ENCODE peak calls at places on chromosomes 3 and 15, in eight cellular contexts. Y is MM.1S, R is GM23248, N is GM23338, F is HCT116, I is PC-3, L is neural progenitor cell, B is SK-N-SH. K is an unnamed sample. For H3K27me3, the result is how much of the 10 kb centered on the place peaks cover.

GRCh38 chr15:75721923-75722870 is 9.5 kb upstream of the CSPG4 start:
- DNase-seq in Y (no peak), R (no peak), N (no peak), F (no peak), I (no peak), L (no peak), B (peak), K (no peak)

GRCh38 chr3:28210968-28211713 is 30.3 kb upstream of the CMC1 start:
- DNase-seq in Y (no peak), R (no peak), N (no peak), F (no peak), I (no peak), L (no peak), B (no peak), K (no peak)

GRCh38 chr3:27357665-27358258 is 11.4 kb downstream of the NEK10 start:
- DNase-seq in Y (peak), R (peak), N (peak), F (peak), I (peak), L (peak), B (peak), K (peak)

GRCh38 chr3:38049358-38050126 is 10.5 kb downstream of the DLEC1 start:
- DNase-seq in Y (no peak), R (no peak), N (no peak), F (no peak), I (no peak), L (no peak), B (no peak), K (no peak)

GRCh38 chr3:12875857-12876451 is 34.6 kb upstream of the RPL32 start:
- DNase-seq in Y (no peak), R (peak), N (peak), F (no peak), I (no peak), L (peak), B (peak), K (peak)

GRCh38 chr15:38662805-38663204 is 98.2 kb upstream of the RASGRP1 start:
- DNase-seq in Y (no peak), R (no peak), N (no peak), F (no peak), I (no peak), L (no peak), B (no peak), K (no peak)

GRCh38 chr15:91541286-91541685 is 312.2 kb upstream of the SLCO3A1 start:
- DNase-seq in Y (no peak), R (peak), N (no peak), F (no peak), I (no peak), L (no peak), B (no peak), K (no peak)

GRCh38 chr15:62112616-62113593 is 46.1 kb downstream of the C2CD4A start:
- DNase-seq in Y (no peak), R (peak), N (no peak), F (no peak), I (peak), L (no peak), B (no peak), K (peak)

GRCh38 chr3:178193846-178194245 is 342.4 kb upstream of the KCNMB2 start:
- DNase-seq in Y (peak), R (no peak), N (no peak), F (no peak), I (peak), L (no peak), B (no peak), K (no peak)

GRCh38 chr15:92902723-92903587 is 2.8 kb downstream of the CHD2 start:
- DNase-seq in Y (peak), R (peak), N (no peak), F (no peak), I (peak), L (no peak), B (no peak), K (no peak)

GRCh38 chr3:11774296-11774877 is 72.3 kb downstream of the TAMM41 start:
- DNase-seq in Y (no peak), R (peak), N (peak), F (peak), I (peak), L (peak), B (peak), K (peak)

GRCh38 chr15:27123808-27124207 is 152.8 kb downstream of the GABRG3 start:
- DNase-seq in Y (no peak), R (peak), N (no peak), F (no peak), I (no peak), L (no peak), B (no peak), K (no peak)

GRCh38 chr3:98021821-98022220 is 13.3 kb downstream of the GABRR3 start:
- DNase-seq in Y (peak), R (peak), N (no peak), F (no peak), I (peak), L (no peak), B (no peak), K (peak)

GRCh38 chr3:67781218-67781617 is 126.8 kb upstream of the SUCLG2 start:
- DNase-seq in Y (no peak), R (no peak), N (no peak), F (no peak), I (no peak), L (no peak), B (no peak), K (no peak)

GRCh38 chr15:31752363-31752762 is 278.0 kb upstream of the CHRNA7 start:
- DNase-seq in Y (no peak), R (peak), N (no peak), F (no peak), I (peak), L (no peak), B (no peak), K (no peak)

GRCh38 chr3:58008140-58009025 is at the start of gene FLNB:
- DNase-seq in Y (peak), R (peak), N (peak), F (peak), I (peak), L (peak), B (peak), K (peak)

GRCh38 chr3:30620402-30621360 is 14.3 kb downstream of the TGFBR2 start:
- DNase-seq in Y (no peak), R (no peak), N (no peak), F (no peak), I (peak), L (no peak), B (no peak), K (no peak)

GRCh38 chr3:14793126-14793857 is 25.5 kb upstream of the FGD5 start:
- DNase-seq in Y (no peak), R (no peak), N (no peak), F (no peak), I (no peak), L (no peak), B (no peak), K (no peak)

GRCh38 chr15:101489633-101490407 is at the start of gene PCSK6:
- DNase-seq in Y (no peak), R (peak), N (peak), F (no peak), I (no peak), L (peak), B (peak), K (peak)

DNA sequence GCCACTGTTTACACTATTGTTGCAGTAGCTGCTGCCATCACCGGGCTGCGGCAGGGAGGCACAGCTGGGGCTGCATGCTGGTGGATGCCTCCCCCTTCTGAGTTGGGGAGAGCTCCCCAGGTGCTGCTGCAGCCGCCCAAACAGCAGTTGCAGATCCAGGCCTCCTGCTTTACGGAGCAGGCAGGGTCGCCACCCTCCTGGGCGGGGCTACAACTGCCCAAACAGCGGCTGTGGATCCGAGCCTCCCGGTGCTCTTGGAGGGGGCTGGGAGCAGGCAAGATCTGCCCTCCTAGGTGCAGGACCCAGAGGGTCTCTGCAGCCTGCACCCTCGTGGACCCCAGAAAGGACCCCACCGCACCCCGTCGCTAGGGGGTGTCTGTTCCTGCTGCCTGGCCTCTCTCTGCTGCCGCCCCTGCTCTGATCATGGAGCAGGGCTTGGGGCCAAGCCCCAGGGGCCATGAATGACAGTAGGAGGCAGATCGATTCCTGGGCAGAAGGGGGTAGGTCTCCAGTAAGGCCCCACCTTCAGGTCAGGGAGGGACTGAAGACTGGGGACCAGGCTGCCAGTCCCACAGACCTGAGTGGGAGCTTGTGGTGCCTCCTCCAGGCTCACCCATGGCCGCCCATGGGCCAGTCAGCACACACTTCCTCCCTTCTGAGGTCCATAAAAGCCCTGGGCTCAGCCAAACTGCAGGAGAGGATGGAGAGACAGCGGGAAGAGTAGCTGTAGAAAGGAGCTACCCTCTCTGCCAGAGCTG is 4.5 kb upstream of the SKIC8 start:
- DNase-seq in Y (no peak), R (no peak), N (peak), F (no peak), I (no peak), L (no peak), B (no peak), K (no peak)
- H3K27me3 ChIP-seq in Y (under half), R (under half), N (under half), F (under half), I (under half), L (under half), B (under half), K (under half)

GRCh38 chr3:129068291-129068886 is 7.8 kb downstream of the GP9 start:
- DNase-seq in Y (peak), R (peak), N (peak), F (no peak), I (no peak), L (no peak), B (no peak), K (no peak)
- TF ChIP-seq EZH2phosphoT487 in Y (no peak), R (no peak), N (no peak), F (no peak), I (no peak), L (no peak), B (no peak), K (no peak)

GRCh38 chr3:184524981-184525336 is 36.6 kb upstream of the EPHB3 start:
- DNase-seq in Y (no peak), R (peak), N (peak), F (no peak), I (no peak), L (no peak), B (peak), K (no peak)
- H3K27me3 ChIP-seq in Y (under half), R (under half), N (under half), F (under half), I (half or more), L (under half), B (half or more), K (half or more)

GRCh38 chr3:39386331-39386730 is 3.2 kb downstream of the SLC25A38 start:
- DNase-seq in Y (no peak), R (no peak), N (no peak), F (no peak), I (no peak), L (no peak), B (no peak), K (no peak)

GRCh38 chr3:39383190-39383912 is at the start of gene SLC25A38:
- DNase-seq in Y (peak), R (peak), N (peak), F (peak), I (peak), L (peak), B (peak), K (peak)

GRCh38 chr3:39385456-39386098 is 2.4 kb downstream of the SLC25A38 start:
- DNase-seq in Y (no peak), R (no peak), N (no peak), F (no peak), I (no peak), L (no peak), B (no peak), K (no peak)

GRCh38 chr3:39384665-39385000 is 1.5 kb downstream of the SLC25A38 start:
- DNase-seq in Y (no peak), R (no peak), N (no peak), F (no peak), I (no peak), L (no peak), B (no peak), K (no peak)

DNA sequence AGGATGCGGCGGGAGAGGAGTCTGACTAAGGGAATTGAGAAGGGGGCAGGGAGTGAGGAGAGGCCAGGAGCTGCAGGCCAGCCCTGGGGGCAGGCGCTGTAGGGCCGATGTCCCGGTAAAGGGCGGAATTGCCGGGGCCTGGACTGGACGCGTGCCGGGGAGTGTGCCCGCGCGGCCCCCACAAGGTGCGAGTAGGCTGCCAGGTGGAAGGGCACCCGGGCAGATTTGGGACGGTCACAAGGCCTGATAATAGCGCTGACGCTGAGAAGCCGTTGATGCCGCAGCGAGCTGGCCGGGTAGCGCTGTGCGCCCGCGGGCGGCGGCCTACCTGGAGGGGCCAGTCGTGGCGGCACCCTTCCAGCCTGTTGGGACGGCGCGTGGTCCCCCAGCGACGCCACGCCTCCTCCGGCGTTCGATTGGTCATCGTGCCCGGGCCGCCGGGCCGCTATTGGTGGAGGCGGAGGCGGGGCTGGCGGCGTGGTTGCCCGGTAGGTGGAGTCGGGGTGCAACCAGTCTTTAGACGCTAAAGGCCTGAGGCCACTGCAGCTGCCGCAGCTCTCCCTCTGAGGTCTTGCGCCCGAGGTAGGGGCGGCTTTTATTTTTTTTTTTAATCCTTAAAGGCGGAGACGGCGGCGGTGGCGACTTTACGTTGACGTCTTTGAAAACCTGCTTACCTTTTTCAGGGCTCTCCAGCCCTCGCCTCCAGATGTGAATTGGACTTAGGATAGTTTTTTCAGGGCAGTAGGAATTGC is 919 bp downstream of the SLC25A38 start:
- DNase-seq in Y (peak), R (peak), N (peak), F (peak), I (peak), L (peak), B (peak), K (peak)
- TF ChIP-seq EZH2phosphoT487 in Y (no peak), R (no peak), N (no peak), F (no peak), I (no peak), L (no peak), B (no peak), K (no peak)

DNA sequence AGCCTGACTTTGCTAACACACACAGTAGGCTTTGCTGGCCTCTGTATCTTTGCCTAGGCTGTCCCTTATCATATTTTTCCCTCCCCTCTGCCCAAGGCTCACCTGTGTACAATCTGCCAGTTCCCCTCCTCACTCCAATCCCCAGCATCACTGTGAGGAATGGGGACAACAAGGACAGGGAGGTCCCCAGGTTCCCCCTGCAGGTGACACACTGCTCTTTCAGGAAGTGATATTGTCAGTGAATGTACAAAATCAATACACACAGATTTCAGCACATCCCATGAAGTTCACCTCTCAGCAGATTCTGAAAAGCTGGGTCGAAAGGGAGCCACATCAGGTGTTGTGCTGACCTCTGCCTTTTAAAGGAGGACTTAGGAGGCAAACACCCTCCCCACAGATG is 177.5 kb downstream of the RAB11A start:
- DNase-seq in Y (no peak), R (no peak), N (no peak), F (no peak), I (no peak), L (no peak), B (peak), K (no peak)
- H3K27me3 ChIP-seq in Y (under half), R (under half), N (under half), F (under half), I (under half), L (under half), B (under half), K (under half)

GRCh38 chr3:72187131-72187530 is 402.2 kb upstream of the PROK2 start:
- DNase-seq in Y (no peak), R (peak), N (peak), F (no peak), I (no peak), L (peak), B (no peak), K (no peak)
- TF ChIP-seq EZH2phosphoT487 in Y (no peak), R (no peak), N (no peak), F (no peak), I (no peak), L (no peak), B (no peak), K (no peak)

GRCh38 chr3:50539887-50540286 is 27.7 kb downstream of the C3orf18 start:
- DNase-seq in Y (no peak), R (no peak), N (no peak), F (no peak), I (no peak), L (no peak), B (no peak), K (no peak)
- H3K27me3 ChIP-seq in Y (half or more), R (under half), N (under half), F (under half), I (under half), L (under half), B (under half), K (under half)

K was measured in hepatocyte.